ENCODE peak calls at places on chromosome 13, in nine cellular contexts. One of them, this sample, is unnamed.
A peak's percentile ranks its signal among the peaks of the same experiment; 100 is the strongest.

GRCh38 chr13:114108141-114108761 is 24.2 kb downstream of the RASA3 start:
- DNase-seq in GM12878: no peak
- DNase-seq in gastrocnemius medialis: peak; percentile 1
- DNase-seq in tibial nerve: no peak
- DNase-seq in esophagus squamous epithelium: no peak
- DNase-seq in ovary: peak; percentile 12
- DNase-seq in upper lobe of left lung: peak; percentile 11
- DNase-seq in adrenal gland: peak; percentile 6
- DNase-seq in breast epithelium: no peak
- DNase-seq in this sample: peak; percentile 77

GRCh38 chr13:98289339-98289935 is 112.4 kb upstream of the RNF113B start:
- DNase-seq in ovary: no peak
- DNase-seq in tibial nerve: no peak
- DNase-seq in upper lobe of left lung: no peak
- DNase-seq in gastrocnemius medialis: no peak
- DNase-seq in adrenal gland: no peak
- DNase-seq in breast epithelium: no peak
- DNase-seq in GM12878: no peak
- DNase-seq in esophagus squamous epithelium: no peak
- DNase-seq in this sample: no peak

GRCh38 chr13:44022196-44022595 is 142.5 kb downstream of the LACC1 start:
- DNase-seq in adrenal gland: no peak
- DNase-seq in gastrocnemius medialis: no peak
- DNase-seq in breast epithelium: peak; percentile 20
- DNase-seq in tibial nerve: no peak
- DNase-seq in GM12878: no peak
- DNase-seq in esophagus squamous epithelium: no peak
- DNase-seq in ovary: no peak
- DNase-seq in upper lobe of left lung: no peak
- DNase-seq in this sample: no peak

GRCh38 chr13:76812971-76813691 is 73.1 kb downstream of the KCTD12 start:
- DNase-seq in tibial nerve: peak; percentile 60
- DNase-seq in GM12878: no peak
- DNase-seq in breast epithelium: peak; percentile 30
- DNase-seq in upper lobe of left lung: no peak
- DNase-seq in adrenal gland: peak; percentile 59
- DNase-seq in gastrocnemius medialis: peak; percentile 11
- DNase-seq in ovary: peak; percentile 30
- DNase-seq in esophagus squamous epithelium: no peak
- DNase-seq in this sample: peak; percentile 89

GRCh38 chr13:84821261-84821660 is 939.0 kb upstream of the SLITRK1 start:
- DNase-seq in esophagus squamous epithelium: no peak
- DNase-seq in breast epithelium: no peak
- DNase-seq in gastrocnemius medialis: no peak
- DNase-seq in tibial nerve: no peak
- DNase-seq in adrenal gland: no peak
- DNase-seq in upper lobe of left lung: no peak
- DNase-seq in GM12878: no peak
- DNase-seq in ovary: no peak
- DNase-seq in this sample: no peak

GRCh38 chr13:101523732-101524131 is 71.3 kb downstream of the ITGBL1 start:
- DNase-seq in upper lobe of left lung: no peak
- DNase-seq in tibial nerve: no peak
- DNase-seq in esophagus squamous epithelium: no peak
- DNase-seq in breast epithelium: no peak
- DNase-seq in gastrocnemius medialis: peak; percentile 20
- DNase-seq in adrenal gland: no peak
- DNase-seq in ovary: no peak
- DNase-seq in GM12878: no peak
- DNase-seq in this sample: peak; percentile 69

GRCh38 chr13:48653074-48654054 is at the start of gene CYSLTR2:
- DNase-seq in esophagus squamous epithelium: no peak
- DNase-seq in GM12878: peak; percentile 35
- DNase-seq in tibial nerve: no peak
- DNase-seq in ovary: no peak
- DNase-seq in adrenal gland: no peak
- DNase-seq in gastrocnemius medialis: no peak
- DNase-seq in breast epithelium: no peak
- DNase-seq in upper lobe of left lung: no peak
- DNase-seq in this sample: no peak

GRCh38 chr13:97512732-97513131 is 78.8 kb downstream of the RAP2A start:
- DNase-seq in breast epithelium: no peak
- DNase-seq in GM12878: no peak
- DNase-seq in upper lobe of left lung: no peak
- DNase-seq in ovary: no peak
- DNase-seq in adrenal gland: no peak
- DNase-seq in esophagus squamous epithelium: no peak
- DNase-seq in gastrocnemius medialis: no peak
- DNase-seq in tibial nerve: no peak
- DNase-seq in this sample: no peak

GRCh38 chr13:109764474-109765292 is 21.7 kb downstream of the IRS2 start:
- DNase-seq in breast epithelium: no peak
- DNase-seq in ovary: no peak
- DNase-seq in gastrocnemius medialis: peak; percentile 38
- DNase-seq in GM12878: no peak
- DNase-seq in tibial nerve: no peak
- DNase-seq in adrenal gland: peak; percentile 49
- DNase-seq in upper lobe of left lung: no peak
- DNase-seq in esophagus squamous epithelium: no peak
- DNase-seq in this sample: no peak

GRCh38 chr13:109744512-109745051 is 41.8 kb downstream of the IRS2 start:
- DNase-seq in tibial nerve: peak; percentile 67
- DNase-seq in gastrocnemius medialis: no peak
- DNase-seq in upper lobe of left lung: no peak
- DNase-seq in adrenal gland: peak; percentile 95
- DNase-seq in esophagus squamous epithelium: no peak
- DNase-seq in GM12878: no peak
- DNase-seq in breast epithelium: no peak
- DNase-seq in ovary: peak; percentile 84
- DNase-seq in this sample: no peak

GRCh38 chr13:98325724-98326123 is 148.7 kb upstream of the RNF113B start:
- DNase-seq in ovary: no peak
- DNase-seq in esophagus squamous epithelium: no peak
- DNase-seq in breast epithelium: peak; percentile 30
- DNase-seq in upper lobe of left lung: no peak
- DNase-seq in tibial nerve: no peak
- DNase-seq in GM12878: no peak
- DNase-seq in gastrocnemius medialis: no peak
- DNase-seq in adrenal gland: no peak
- DNase-seq in this sample: no peak

GRCh38 chr13:103349664-103350063 is 283.4 kb upstream of the SLC10A2 start:
- DNase-seq in adrenal gland: peak; percentile 15
- DNase-seq in ovary: no peak
- DNase-seq in GM12878: no peak
- DNase-seq in esophagus squamous epithelium: no peak
- DNase-seq in breast epithelium: no peak
- DNase-seq in tibial nerve: no peak
- DNase-seq in gastrocnemius medialis: no peak
- DNase-seq in upper lobe of left lung: no peak
- DNase-seq in this sample: no peak

GRCh38 chr13:80084086-80084676 is 256.7 kb downstream of the SPRY2 start:
- DNase-seq in upper lobe of left lung: no peak
- DNase-seq in GM12878: no peak
- DNase-seq in gastrocnemius medialis: no peak
- DNase-seq in tibial nerve: no peak
- DNase-seq in ovary: no peak
- DNase-seq in esophagus squamous epithelium: no peak
- DNase-seq in breast epithelium: no peak
- DNase-seq in adrenal gland: no peak
- DNase-seq in this sample: no peak

GRCh38 chr13:79973533-79973963 is 367.4 kb downstream of the SPRY2 start:
- DNase-seq in gastrocnemius medialis: no peak
- DNase-seq in breast epithelium: no peak
- DNase-seq in upper lobe of left lung: no peak
- DNase-seq in ovary: peak; percentile 19
- DNase-seq in tibial nerve: no peak
- DNase-seq in GM12878: no peak
- DNase-seq in adrenal gland: peak; percentile 8
- DNase-seq in esophagus squamous epithelium: no peak
- DNase-seq in this sample: no peak

GRCh38 chr13:113656831-113657671 is 947 bp downstream of the ATP4B start:
- DNase-seq in tibial nerve: no peak
- DNase-seq in ovary: no peak
- DNase-seq in esophagus squamous epithelium: no peak
- DNase-seq in breast epithelium: no peak
- DNase-seq in GM12878: no peak
- DNase-seq in adrenal gland: no peak
- DNase-seq in upper lobe of left lung: peak; percentile 20
- DNase-seq in gastrocnemius medialis: no peak
- DNase-seq in this sample: no peak

GRCh38 chr13:54357284-54357933 is 1328.8 kb downstream of the OLFM4 start:
- DNase-seq in ovary: no peak
- DNase-seq in esophagus squamous epithelium: no peak
- DNase-seq in tibial nerve: no peak
- DNase-seq in gastrocnemius medialis: no peak
- DNase-seq in adrenal gland: no peak
- DNase-seq in breast epithelium: no peak
- DNase-seq in upper lobe of left lung: no peak
- DNase-seq in GM12878: no peak
- DNase-seq in this sample: no peak

GRCh38 chr13:54356209-54356608 is 1327.6 kb downstream of the OLFM4 start:
- DNase-seq in GM12878: no peak
- DNase-seq in ovary: no peak
- DNase-seq in upper lobe of left lung: no peak
- DNase-seq in breast epithelium: no peak
- DNase-seq in gastrocnemius medialis: no peak
- DNase-seq in esophagus squamous epithelium: no peak
- DNase-seq in adrenal gland: no peak
- DNase-seq in tibial nerve: no peak
- DNase-seq in this sample: no peak

GRCh38 chr13:54361460-54361859 is 1332.8 kb downstream of the OLFM4 start:
- DNase-seq in esophagus squamous epithelium: no peak
- DNase-seq in gastrocnemius medialis: no peak
- DNase-seq in breast epithelium: no peak
- DNase-seq in ovary: no peak
- DNase-seq in adrenal gland: no peak
- DNase-seq in GM12878: no peak
- DNase-seq in tibial nerve: no peak
- DNase-seq in upper lobe of left lung: no peak
- DNase-seq in this sample: no peak

GRCh38 chr13:54356849-54357248 is 1328.2 kb downstream of the OLFM4 start:
- DNase-seq in breast epithelium: no peak
- DNase-seq in tibial nerve: no peak
- DNase-seq in GM12878: no peak
- DNase-seq in adrenal gland: no peak
- DNase-seq in upper lobe of left lung: no peak
- DNase-seq in esophagus squamous epithelium: no peak
- DNase-seq in gastrocnemius medialis: no peak
- DNase-seq in ovary: no peak
- DNase-seq in this sample: no peak
- H3K4me3 ChIP-seq in breast epithelium: no peak overlapping the region
- H3K4me3 ChIP-seq in tibial nerve: no peak overlapping the region
- H3K4me3 ChIP-seq in GM12878: no peak overlapping the region
- H3K4me3 ChIP-seq in adrenal gland: no peak overlapping the region
- H3K4me3 ChIP-seq in upper lobe of left lung: no peak overlapping the region
- H3K4me3 ChIP-seq in esophagus squamous epithelium: no peak overlapping the region
- H3K4me3 ChIP-seq in gastrocnemius medialis: no peak overlapping the region
- H3K4me3 ChIP-seq in ovary: no peak overlapping the region
- H3K4me3 ChIP-seq in this sample: no peak overlapping the region

GRCh38 chr13:99971576-99972189 is at the start of gene ZIC5:
- DNase-seq in gastrocnemius medialis: no peak
- DNase-seq in adrenal gland: no peak
- DNase-seq in breast epithelium: no peak
- DNase-seq in esophagus squamous epithelium: no peak
- DNase-seq in upper lobe of left lung: no peak
- DNase-seq in ovary: no peak
- DNase-seq in tibial nerve: no peak
- DNase-seq in GM12878: no peak
- DNase-seq in this sample: no peak
- TF ChIP-seq POLR2A in gastrocnemius medialis: no peak
- TF ChIP-seq POLR2A in adrenal gland: no peak
- TF ChIP-seq POLR2A in breast epithelium: no peak
- TF ChIP-seq POLR2A in esophagus squamous epithelium: no peak
- TF ChIP-seq POLR2A in upper lobe of left lung: no peak
- TF ChIP-seq POLR2A in ovary: no peak
- TF ChIP-seq POLR2A in tibial nerve: no peak
- TF ChIP-seq POLR2A in GM12878: no peak
- TF ChIP-seq POLR2A in this sample: no peak

DNA sequence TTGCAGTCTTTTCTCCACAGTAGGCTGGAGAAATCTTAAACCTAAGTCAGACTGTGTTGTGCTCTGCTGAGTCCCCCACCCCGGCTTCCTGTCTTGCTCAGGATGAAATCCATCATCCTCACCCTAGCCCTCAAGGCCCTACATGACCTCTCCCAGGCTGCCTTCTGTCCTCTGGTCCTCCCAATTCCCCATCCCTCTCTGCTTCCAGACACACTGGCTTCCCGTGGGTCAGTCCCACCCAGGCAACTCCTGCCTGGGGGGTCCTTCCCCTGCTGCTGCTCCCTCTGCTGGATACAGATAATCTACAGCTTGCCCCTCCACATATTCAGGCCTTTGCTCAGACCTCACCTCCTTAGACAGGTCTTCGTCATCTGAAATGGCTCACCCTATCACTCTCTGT is 18.4 kb upstream of the CBY2 start:
- DNase-seq in breast epithelium: no peak
- DNase-seq in ovary: no peak
- DNase-seq in esophagus squamous epithelium: no peak
- DNase-seq in gastrocnemius medialis: no peak
- DNase-seq in adrenal gland: no peak
- DNase-seq in tibial nerve: no peak
- DNase-seq in GM12878: no peak
- DNase-seq in upper lobe of left lung: no peak
- DNase-seq in this sample: no peak
- TF ChIP-seq CTCF in breast epithelium: no peak
- TF ChIP-seq CTCF in ovary: no peak
- TF ChIP-seq CTCF in esophagus squamous epithelium: no peak
- TF ChIP-seq CTCF in gastrocnemius medialis: no peak
- TF ChIP-seq CTCF in adrenal gland: no peak
- TF ChIP-seq CTCF in tibial nerve: no peak
- TF ChIP-seq CTCF in GM12878: peak; percentile 27
- TF ChIP-seq CTCF in upper lobe of left lung: no peak
- TF ChIP-seq CTCF in this sample: no peak

GRCh38 chr13:94712287-94712811 is at the start of gene SOX21:
- DNase-seq in upper lobe of left lung: no peak
- DNase-seq in ovary: no peak
- DNase-seq in adrenal gland: no peak
- DNase-seq in esophagus squamous epithelium: no peak
- DNase-seq in tibial nerve: no peak
- DNase-seq in GM12878: no peak
- DNase-seq in gastrocnemius medialis: no peak
- DNase-seq in breast epithelium: no peak
- DNase-seq in this sample: peak; percentile 82
- H3K4me3 ChIP-seq in upper lobe of left lung: peak within 1 kb of the TSS; percentile 29
- H3K4me3 ChIP-seq in ovary: peak within 1 kb of the TSS; percentile 2
- H3K4me3 ChIP-seq in adrenal gland: no peak within 1 kb of the TSS
- H3K4me3 ChIP-seq in esophagus squamous epithelium: peak within 1 kb of the TSS; percentile 68
- H3K4me3 ChIP-seq in tibial nerve: peak within 1 kb of the TSS; percentile 29
- H3K4me3 ChIP-seq in GM12878: no peak within 1 kb of the TSS
- H3K4me3 ChIP-seq in gastrocnemius medialis: peak within 1 kb of the TSS; percentile 41
- H3K4me3 ChIP-seq in breast epithelium: peak within 1 kb of the TSS; percentile 20
- H3K4me3 ChIP-seq in this sample: peak within 1 kb of the TSS; percentile 2

This sample was measured in lower leg skin.